ENCODE peak calls at places on chromosome 20, in ten cellular contexts. D, M, U, I, E, L, J, A, H and K are unnamed samples.

GRCh38 chr20:22320245-22320915 is 264.0 kb downstream of the FOXA2 start:
- DNase-seq in L (no peak), M (no peak), E (no peak), H (no peak), J (no peak), I (no peak), U (no peak), A (no peak), D (no peak), K (no peak)

GRCh38 chr20:48458601-48459385 is 369.0 kb downstream of the PREX1 start:
- DNase-seq in D (no peak), L (no peak), I (no peak), A (no peak), M (peak), H (no peak), E (no peak), U (no peak), J (no peak), K (peak)

GRCh38 chr20:43925786-43926185 is 11.1 kb downstream of the TOX2 start:
- DNase-seq in J (no peak), M (no peak), D (no peak), E (no peak), I (peak), H (no peak), L (no peak), A (peak), U (peak), K (no peak)

GRCh38 chr20:43442310-43442880 is 15.3 kb upstream of the SRSF6 start:
- DNase-seq in L (no peak), M (no peak), I (peak), H (no peak), D (no peak), J (no peak), E (no peak), U (no peak), A (no peak), K (no peak)

GRCh38 chr20:4119854-4120209 is 104.5 kb upstream of the RNF24 start:
- DNase-seq in D (no peak), J (no peak), A (no peak), H (no peak), M (no peak), E (no peak), I (no peak), L (no peak), U (no peak), K (no peak)

GRCh38 chr20:10603971-10604864 is 69.6 kb downstream of the JAG1 start:
- DNase-seq in I (peak), E (no peak), U (peak), L (peak), A (no peak), D (peak), H (no peak), M (peak), J (peak), K (peak)

GRCh38 chr20:2699775-2700413 is 7.3 kb downstream of the EBF4 start:
- DNase-seq in I (no peak), U (no peak), H (no peak), D (no peak), E (no peak), J (no peak), A (peak), M (no peak), L (no peak), K (no peak)

GRCh38 chr20:31560900-31561598 is 44.0 kb upstream of the ID1 start:
- DNase-seq in U (peak), D (no peak), L (peak), M (no peak), E (peak), J (peak), H (no peak), I (peak), A (peak), K (peak)

GRCh38 chr20:62523473-62524203 is 47.8 kb upstream of the GATA5 start:
- DNase-seq in A (no peak), I (no peak), H (no peak), U (no peak), L (no peak), D (no peak), J (no peak), M (no peak), E (no peak), K (no peak)

GRCh38 chr20:62123450-62124118 is 1.3 kb downstream of the LSM14B start:
- DNase-seq in A (no peak), J (peak), E (no peak), D (no peak), I (peak), U (peak), M (no peak), L (no peak), H (no peak), K (no peak)

GRCh38 chr20:7853493-7853892 is 86.8 kb downstream of the HAO1 start:
- DNase-seq in M (no peak), L (no peak), D (no peak), H (no peak), J (no peak), I (no peak), U (no peak), E (no peak), A (no peak), K (no peak)

GRCh38 chr20:15561707-15562106 is 1011.5 kb downstream of the KIF16B start:
- DNase-seq in J (no peak), A (no peak), I (no peak), M (no peak), D (no peak), H (no peak), L (no peak), U (no peak), E (no peak), K (no peak)

GRCh38 chr20:58882704-58883089 is 30.2 kb downstream of the GNAS start:
- DNase-seq in D (no peak), M (no peak), E (no peak), I (no peak), A (no peak), H (no peak), L (no peak), U (no peak), J (no peak), K (no peak)

GRCh38 chr20:51440589-51440988 is 101.9 kb downstream of the NFATC2 start:
- DNase-seq in I (no peak), U (no peak), E (no peak), J (no peak), A (peak), D (no peak), M (no peak), L (no peak), H (no peak), K (no peak)

GRCh38 chr20:57213924-57214323 is 52.5 kb downstream of the BMP7 start:
- DNase-seq in D (no peak), I (no peak), E (no peak), L (no peak), J (no peak), H (no peak), U (no peak), M (no peak), A (no peak), K (no peak)

GRCh38 chr20:53127027-53127426 is 154.9 kb downstream of the TSHZ2 start:
- DNase-seq in M (no peak), A (no peak), I (no peak), U (no peak), E (no peak), D (no peak), L (no peak), J (no peak), H (no peak), K (no peak)

GRCh38 chr20:56685879-56686278 is 56.8 kb downstream of the TFAP2C start:
- DNase-seq in A (no peak), M (no peak), J (no peak), L (no peak), H (no peak), D (no peak), U (no peak), E (no peak), I (no peak), K (no peak)

GRCh38 chr20:22586645-22587310 is 2.4 kb upstream of the FOXA2 start:
- DNase-seq in H (no peak), A (peak), I (no peak), E (peak), J (peak), U (no peak), M (no peak), L (no peak), D (no peak), K (no peak)

GRCh38 chr20:35225319-35226125 is 968 bp upstream of the MMP24 start:
- DNase-seq in H (no peak), U (peak), L (no peak), D (no peak), I (no peak), A (no peak), E (no peak), M (no peak), J (no peak), K (no peak)
- H3K4me3 ChIP-seq in H (no peak), U (no peak), L (peak), D (no peak), I (no peak), A (no peak), E (no peak), M (no peak), J (no peak), K (no peak)

GRCh38 chr20:24208652-24209051 is 220.1 kb upstream of the GGTLC1 start:
- DNase-seq in H (no peak), L (no peak), U (no peak), D (no peak), M (no peak), A (no peak), I (no peak), J (no peak), E (no peak), K (no peak)
- TF ChIP-seq CTCF in H (no peak), L (no peak), U (no peak), D (no peak), M (no peak), A (no peak), I (no peak), J (no peak), E (no peak), K (no peak)

GRCh38 chr20:47358672-47359532 is 2.4 kb upstream of the ZMYND8 start:
- DNase-seq in A (peak), J (peak), H (peak), M (peak), L (peak), I (peak), D (peak), E (peak), U (peak), K (peak)

GRCh38 chr20:47360207-47360488 is 3.6 kb upstream of the ZMYND8 start:
- DNase-seq in L (peak), A (peak), U (no peak), H (no peak), J (peak), M (peak), E (peak), I (peak), D (peak), K (no peak)

GRCh38 chr20:47359533-47360206 is 3.2 kb upstream of the ZMYND8 start:
- DNase-seq in L (no peak), A (no peak), H (no peak), J (no peak), D (no peak), I (no peak), M (no peak), U (no peak), E (no peak), K (no peak)

GRCh38 chr20:47361268-47361665 is 4.8 kb upstream of the ZMYND8 start:
- DNase-seq in H (no peak), E (no peak), U (peak), A (no peak), L (no peak), J (no peak), D (no peak), I (no peak), M (no peak), K (no peak)

GRCh38 chr20:47360489-47361267 is 4.2 kb upstream of the ZMYND8 start:
- DNase-seq in E (peak), A (peak), H (peak), U (peak), M (peak), D (peak), L (peak), J (peak), I (peak), K (peak)
- TF ChIP-seq POLR2A in E (no peak), A (peak), H (no peak), U (peak), M (peak), D (peak), L (peak), J (no peak), I (peak), K (no peak)

GRCh38 chr20:46398963-46399362 is 7.5 kb downstream of the ELMO2 start:
- DNase-seq in J (no peak), U (no peak), E (no peak), M (no peak), I (no peak), L (no peak), A (no peak), D (no peak), H (no peak), K (no peak)

GRCh38 chr20:46399401-46399800 is 7.0 kb downstream of the ELMO2 start:
- DNase-seq in U (no peak), L (no peak), H (no peak), A (no peak), D (no peak), M (no peak), J (peak), E (no peak), I (no peak), K (no peak)

GRCh38 chr20:46400828-46401477 is 5.5 kb downstream of the ELMO2 start:
- DNase-seq in L (no peak), A (no peak), H (no peak), I (peak), U (peak), D (no peak), M (no peak), E (no peak), J (no peak), K (no peak)

GRCh38 chr20:46401478-46401860 is 4.9 kb downstream of the ELMO2 start:
- DNase-seq in I (no peak), J (no peak), U (no peak), M (no peak), A (no peak), E (no peak), D (no peak), L (no peak), H (no peak), K (no peak)

GRCh38 chr20:46400253-46400652 is 6.2 kb downstream of the ELMO2 start:
- DNase-seq in A (no peak), L (peak), U (peak), H (no peak), I (peak), D (peak), M (peak), J (peak), E (no peak), K (peak)
- H3K4me3 ChIP-seq in A (no peak), L (peak), U (no peak), H (no peak), I (no peak), D (no peak), M (no peak), J (no peak), E (peak), K (no peak)

GRCh38 chr20:16749573-16749972 is 1.4 kb downstream of the OTOR start:
- DNase-seq in A (no peak), H (no peak), L (no peak), E (no peak), J (no peak), U (no peak), D (no peak), I (no peak), M (no peak), K (no peak)
- TF ChIP-seq CTCF in A (no peak), H (no peak), L (no peak), E (no peak), J (no peak), U (peak), D (no peak), I (no peak), M (no peak), K (no peak)

DNA sequence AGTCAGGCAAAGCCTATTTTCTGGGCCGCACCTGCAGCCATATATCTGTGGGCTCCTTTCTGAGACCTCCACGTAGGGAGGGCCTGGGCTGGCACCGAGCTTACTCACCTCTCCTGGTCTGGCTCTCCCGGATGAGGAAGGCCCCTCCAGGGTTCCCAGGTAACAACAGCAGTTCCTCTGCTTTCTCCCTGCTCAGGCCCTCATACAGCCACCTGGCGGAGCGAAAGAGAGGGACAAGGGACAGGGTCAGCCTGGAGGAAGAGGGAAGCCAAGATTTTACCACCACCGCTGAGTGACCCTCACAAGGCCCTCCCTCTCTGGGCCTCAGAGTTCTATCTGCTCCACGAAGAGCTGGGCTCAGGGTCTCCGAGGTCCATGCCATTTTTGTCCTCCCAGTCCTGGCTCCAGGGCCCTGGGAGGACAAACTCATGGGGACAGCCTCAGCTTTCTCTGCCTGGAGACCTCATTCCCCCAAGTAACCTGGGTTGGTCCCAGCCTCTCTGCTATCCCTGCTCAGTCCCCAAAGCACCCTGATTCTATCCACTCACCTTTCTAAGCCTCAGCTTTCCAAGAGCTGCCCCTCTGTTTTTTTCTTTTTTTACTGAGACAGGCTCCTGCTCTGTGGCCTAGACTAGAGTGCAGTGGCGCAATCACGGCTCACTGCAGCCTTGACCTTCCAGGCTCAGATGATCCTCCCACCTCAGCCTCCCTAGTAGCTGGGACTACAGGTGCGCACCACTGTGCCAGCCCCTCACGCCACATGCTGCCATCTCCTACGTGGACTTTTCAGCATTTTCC is 13.3 kb downstream of the SLA2 start:
- DNase-seq in M (no peak), E (no peak), D (no peak), U (no peak), J (no peak), A (no peak), L (no peak), I (no peak), H (no peak), K (no peak)
- TF ChIP-seq POLR2A in M (no peak), E (no peak), D (no peak), U (no peak), J (no peak), A (no peak), L (no peak), I (no peak), H (no peak), K (no peak)

DNA sequence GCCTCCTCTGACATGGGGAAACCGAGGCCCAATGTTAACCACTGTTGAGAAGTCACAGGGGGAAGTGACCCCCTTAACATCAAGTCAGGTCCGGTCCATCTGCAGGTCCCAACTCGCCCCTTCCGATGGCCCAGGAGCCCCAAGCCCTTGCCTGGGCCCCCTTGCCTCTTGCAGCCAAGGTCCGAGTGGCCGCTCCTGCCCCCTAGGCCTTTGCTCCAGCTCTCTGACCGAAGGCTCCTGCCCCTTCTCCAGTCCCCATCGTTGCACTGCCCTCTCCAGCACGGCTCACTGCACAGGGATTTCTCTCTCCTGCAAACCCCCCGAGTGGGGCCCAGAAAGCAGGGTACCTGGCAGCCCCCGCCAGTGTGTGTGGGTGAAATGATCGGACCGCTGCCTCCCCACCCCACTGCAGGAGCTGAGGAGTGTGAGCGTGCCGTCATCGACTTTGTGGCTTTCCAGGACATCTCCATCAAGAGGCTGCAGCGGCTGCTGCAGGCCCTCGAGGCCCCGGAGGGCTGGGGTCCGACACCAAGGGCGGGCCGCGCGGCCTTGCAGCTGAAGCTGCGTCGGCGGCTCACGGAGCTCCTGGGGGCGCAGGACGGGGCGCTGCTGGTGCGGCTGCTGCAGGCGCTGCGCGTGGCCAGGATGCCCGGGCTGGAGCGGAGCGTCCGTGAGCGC is 1.6 kb downstream of the TNFRSF6B start:
- DNase-seq in A (no peak), H (no peak), I (no peak), D (peak), E (no peak), J (no peak), U (no peak), M (peak), L (no peak), K (peak)
- H3K4me3 ChIP-seq in A (no peak), H (no peak), I (no peak), D (no peak), E (peak), J (peak), U (no peak), M (no peak), L (peak), K (no peak)

DNA sequence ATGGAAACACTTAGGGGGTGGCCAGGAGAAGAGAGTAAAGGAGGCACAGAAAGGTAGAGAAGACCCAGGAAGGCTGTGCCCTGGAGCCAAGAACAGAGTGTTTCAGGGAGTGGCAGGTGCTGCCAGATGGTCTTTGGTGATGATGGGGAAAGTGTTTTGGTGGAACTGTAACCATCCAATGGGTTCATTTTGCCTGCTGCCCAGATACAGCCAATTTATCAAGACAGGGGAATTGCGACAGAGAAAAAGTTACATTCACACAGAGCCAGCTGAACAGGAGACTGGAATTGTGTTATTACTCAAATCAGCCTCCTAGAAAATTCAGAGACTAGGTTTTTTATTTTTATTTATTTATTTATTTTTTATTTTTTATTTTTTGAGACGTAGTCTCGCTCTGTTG is 5.2 kb downstream of the ZNF341 start:
- DNase-seq in D (no peak), M (no peak), A (no peak), U (no peak), I (no peak), J (no peak), E (no peak), L (no peak), H (no peak), K (no peak)
- TF ChIP-seq CTCF in D (no peak), M (no peak), A (no peak), U (no peak), I (no peak), J (no peak), E (no peak), L (no peak), H (no peak), K (no peak)

DNA sequence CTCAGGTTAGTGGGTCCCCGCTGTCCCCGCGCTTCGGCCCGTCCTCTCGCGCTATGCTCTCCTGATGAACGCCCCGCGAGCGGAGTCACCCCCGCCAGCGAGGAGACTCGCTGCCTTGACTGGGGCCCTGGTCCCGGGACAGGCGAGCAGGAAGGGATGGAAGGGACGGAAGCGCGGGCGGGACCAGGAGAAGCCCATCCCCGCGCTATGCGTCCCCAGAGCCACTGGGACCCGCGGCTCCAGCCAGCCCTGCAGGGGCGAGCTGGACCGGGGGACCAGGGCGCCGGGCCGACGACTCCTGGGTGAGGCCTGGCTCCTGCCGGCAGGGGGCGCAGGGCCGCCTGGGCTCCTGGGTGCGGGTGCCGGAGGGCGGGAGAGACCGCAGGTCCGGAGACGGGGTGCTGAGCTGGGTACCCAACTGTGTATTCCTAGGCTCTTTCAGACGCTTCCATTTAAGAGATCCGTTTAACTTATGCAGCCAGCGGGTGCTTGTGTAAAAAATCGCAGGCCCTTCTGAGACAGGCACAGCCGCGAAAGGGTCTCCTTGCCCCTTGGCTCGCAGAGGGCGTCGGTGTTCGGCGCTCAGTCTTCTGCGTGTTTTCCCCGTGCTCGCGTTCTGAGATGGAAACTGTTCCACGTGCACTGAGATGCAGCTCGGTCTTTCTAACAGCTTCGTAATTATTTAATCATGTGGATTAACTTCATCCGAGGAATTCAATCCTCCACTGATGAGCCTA is 580 bp upstream of the SYCP2 start:
- DNase-seq in I (peak), M (peak), L (peak), A (peak), D (peak), J (peak), U (peak), E (peak), H (no peak), K (peak)
- TF ChIP-seq POLR2A in I (no peak), M (no peak), L (no peak), A (no peak), D (no peak), J (no peak), U (no peak), E (no peak), H (no peak), K (no peak)